ENCODE peak calls at places on chromosomes 11 and 22, in eight cellular contexts. One of them, this sample, is unnamed.

GRCh38 chr11:69920500-69921428 is 101.5 kb upstream of the FGF3 start:
- DNase-seq in heart right ventricle: no peak
- DNase-seq in esophagus squamous epithelium: no peak
- DNase-seq in brain microvascular endothelial cell: no peak
- DNase-seq in dorsolateral prefrontal cortex: peak
- DNase-seq in kidney: peak
- DNase-seq in body of pancreas: no peak
- DNase-seq in Peyer's patch: no peak
- DNase-seq in this sample: no peak

GRCh38 chr22:49964493-49965290 is 4.1 kb downstream of the PIM3 start:
- DNase-seq in heart right ventricle: peak
- DNase-seq in esophagus squamous epithelium: no peak
- DNase-seq in brain microvascular endothelial cell: no peak
- DNase-seq in dorsolateral prefrontal cortex: peak
- DNase-seq in kidney: peak
- DNase-seq in body of pancreas: peak
- DNase-seq in Peyer's patch: no peak
- DNase-seq in this sample: no peak

GRCh38 chr22:30822216-30823014 is 127.7 kb downstream of the OSBP2 start:
- DNase-seq in heart right ventricle: no peak
- DNase-seq in esophagus squamous epithelium: no peak
- DNase-seq in brain microvascular endothelial cell: no peak
- DNase-seq in dorsolateral prefrontal cortex: no peak
- DNase-seq in kidney: no peak
- DNase-seq in body of pancreas: no peak
- DNase-seq in Peyer's patch: no peak
- DNase-seq in this sample: no peak

GRCh38 chr11:70854891-70855556 is 397.4 kb downstream of the SHANK2 start:
- DNase-seq in heart right ventricle: no peak
- DNase-seq in esophagus squamous epithelium: no peak
- DNase-seq in brain microvascular endothelial cell: no peak
- DNase-seq in dorsolateral prefrontal cortex: no peak
- DNase-seq in kidney: no peak
- DNase-seq in body of pancreas: peak
- DNase-seq in Peyer's patch: no peak
- DNase-seq in this sample: no peak

GRCh38 chr11:90251599-90251998 is 28.8 kb upstream of the CHORDC1 start:
- DNase-seq in heart right ventricle: no peak
- DNase-seq in esophagus squamous epithelium: no peak
- DNase-seq in brain microvascular endothelial cell: no peak
- DNase-seq in dorsolateral prefrontal cortex: no peak
- DNase-seq in kidney: no peak
- DNase-seq in body of pancreas: no peak
- DNase-seq in Peyer's patch: no peak
- DNase-seq in this sample: no peak

GRCh38 chr22:50009765-50010675 is 2.5 kb downstream of the IL17REL start:
- DNase-seq in heart right ventricle: no peak
- DNase-seq in esophagus squamous epithelium: no peak
- DNase-seq in brain microvascular endothelial cell: no peak
- DNase-seq in dorsolateral prefrontal cortex: peak
- DNase-seq in kidney: peak
- DNase-seq in body of pancreas: no peak
- DNase-seq in Peyer's patch: no peak
- DNase-seq in this sample: no peak

GRCh38 chr11:83662494-83662893 is 376.3 kb upstream of the CCDC90B start:
- DNase-seq in heart right ventricle: no peak
- DNase-seq in esophagus squamous epithelium: no peak
- DNase-seq in brain microvascular endothelial cell: no peak
- DNase-seq in dorsolateral prefrontal cortex: no peak
- DNase-seq in kidney: no peak
- DNase-seq in body of pancreas: no peak
- DNase-seq in Peyer's patch: no peak
- DNase-seq in this sample: no peak

GRCh38 chr11:33377100-33377851 is 120.1 kb downstream of the HIPK3 start:
- DNase-seq in heart right ventricle: no peak
- DNase-seq in esophagus squamous epithelium: no peak
- DNase-seq in brain microvascular endothelial cell: no peak
- DNase-seq in dorsolateral prefrontal cortex: no peak
- DNase-seq in kidney: no peak
- DNase-seq in body of pancreas: no peak
- DNase-seq in Peyer's patch: no peak
- DNase-seq in this sample: no peak

GRCh38 chr11:28919194-28919593 is 811.0 kb downstream of the METTL15 start:
- DNase-seq in heart right ventricle: no peak
- DNase-seq in esophagus squamous epithelium: no peak
- DNase-seq in brain microvascular endothelial cell: no peak
- DNase-seq in dorsolateral prefrontal cortex: no peak
- DNase-seq in kidney: no peak
- DNase-seq in body of pancreas: no peak
- DNase-seq in Peyer's patch: no peak
- DNase-seq in this sample: no peak

GRCh38 chr22:42758929-42759629 is 38.4 kb upstream of the A4GALT start:
- DNase-seq in heart right ventricle: no peak
- DNase-seq in esophagus squamous epithelium: no peak
- DNase-seq in brain microvascular endothelial cell: peak
- DNase-seq in dorsolateral prefrontal cortex: no peak
- DNase-seq in kidney: no peak
- DNase-seq in body of pancreas: no peak
- DNase-seq in Peyer's patch: no peak
- DNase-seq in this sample: no peak

GRCh38 chr11:70942593-70942992 is 309.8 kb downstream of the SHANK2 start:
- DNase-seq in heart right ventricle: no peak
- DNase-seq in esophagus squamous epithelium: no peak
- DNase-seq in brain microvascular endothelial cell: no peak
- DNase-seq in dorsolateral prefrontal cortex: no peak
- DNase-seq in kidney: no peak
- DNase-seq in body of pancreas: no peak
- DNase-seq in Peyer's patch: no peak
- DNase-seq in this sample: no peak

GRCh38 chr11:45078236-45079074 is 68.0 kb upstream of the PRDM11 start:
- DNase-seq in heart right ventricle: peak
- DNase-seq in esophagus squamous epithelium: no peak
- DNase-seq in brain microvascular endothelial cell: no peak
- DNase-seq in dorsolateral prefrontal cortex: peak
- DNase-seq in kidney: peak
- DNase-seq in body of pancreas: no peak
- DNase-seq in Peyer's patch: no peak
- DNase-seq in this sample: no peak
- H3K27ac ChIP-seq in heart right ventricle: no peak
- H3K27ac ChIP-seq in esophagus squamous epithelium: no peak
- H3K27ac ChIP-seq in brain microvascular endothelial cell: no peak
- H3K27ac ChIP-seq in dorsolateral prefrontal cortex: no peak
- H3K27ac ChIP-seq in kidney: no peak
- H3K27ac ChIP-seq in body of pancreas: no peak
- H3K27ac ChIP-seq in Peyer's patch: no peak
- H3K27ac ChIP-seq in this sample: no peak

GRCh38 chr22:23075525-23076216 is 5.4 kb downstream of the GNAZ start:
- DNase-seq in heart right ventricle: no peak
- DNase-seq in esophagus squamous epithelium: no peak
- DNase-seq in brain microvascular endothelial cell: no peak
- DNase-seq in dorsolateral prefrontal cortex: no peak
- DNase-seq in kidney: peak
- DNase-seq in body of pancreas: no peak
- DNase-seq in Peyer's patch: no peak
- DNase-seq in this sample: no peak
- H3K27ac ChIP-seq in heart right ventricle: no peak
- H3K27ac ChIP-seq in esophagus squamous epithelium: no peak
- H3K27ac ChIP-seq in brain microvascular endothelial cell: no peak
- H3K27ac ChIP-seq in dorsolateral prefrontal cortex: no peak
- H3K27ac ChIP-seq in kidney: no peak
- H3K27ac ChIP-seq in body of pancreas: no peak
- H3K27ac ChIP-seq in Peyer's patch: no peak
- H3K27ac ChIP-seq in this sample: peak

GRCh38 chr11:46693597-46694012 is 6.8 kb downstream of the ARHGAP1 start:
- DNase-seq in heart right ventricle: no peak
- DNase-seq in esophagus squamous epithelium: no peak
- DNase-seq in brain microvascular endothelial cell: no peak
- DNase-seq in dorsolateral prefrontal cortex: no peak
- DNase-seq in kidney: no peak
- DNase-seq in body of pancreas: no peak
- DNase-seq in Peyer's patch: no peak
- DNase-seq in this sample: no peak
- H3K27ac ChIP-seq in heart right ventricle: peak
- H3K27ac ChIP-seq in esophagus squamous epithelium: peak
- H3K27ac ChIP-seq in brain microvascular endothelial cell: peak
- H3K27ac ChIP-seq in dorsolateral prefrontal cortex: peak
- H3K27ac ChIP-seq in kidney: peak
- H3K27ac ChIP-seq in body of pancreas: no peak
- H3K27ac ChIP-seq in Peyer's patch: no peak
- H3K27ac ChIP-seq in this sample: peak

GRCh38 chr11:44248109-44248508 is 61.8 kb downstream of the ALX4 start:
- DNase-seq in heart right ventricle: no peak
- DNase-seq in esophagus squamous epithelium: no peak
- DNase-seq in brain microvascular endothelial cell: no peak
- DNase-seq in dorsolateral prefrontal cortex: no peak
- DNase-seq in kidney: no peak
- DNase-seq in body of pancreas: no peak
- DNase-seq in Peyer's patch: no peak
- DNase-seq in this sample: no peak

GRCh38 chr11:44247508-44247907 is 62.4 kb downstream of the ALX4 start:
- DNase-seq in heart right ventricle: no peak
- DNase-seq in esophagus squamous epithelium: no peak
- DNase-seq in brain microvascular endothelial cell: no peak
- DNase-seq in dorsolateral prefrontal cortex: no peak
- DNase-seq in kidney: no peak
- DNase-seq in body of pancreas: no peak
- DNase-seq in Peyer's patch: no peak
- DNase-seq in this sample: no peak

GRCh38 chr11:44244649-44245308 is 65.2 kb downstream of the ALX4 start:
- DNase-seq in heart right ventricle: no peak
- DNase-seq in esophagus squamous epithelium: no peak
- DNase-seq in brain microvascular endothelial cell: peak
- DNase-seq in dorsolateral prefrontal cortex: no peak
- DNase-seq in kidney: no peak
- DNase-seq in body of pancreas: no peak
- DNase-seq in Peyer's patch: no peak
- DNase-seq in this sample: no peak

GRCh38 chr11:44243633-44244343 is 66.2 kb downstream of the ALX4 start:
- DNase-seq in heart right ventricle: no peak
- DNase-seq in esophagus squamous epithelium: no peak
- DNase-seq in brain microvascular endothelial cell: peak
- DNase-seq in dorsolateral prefrontal cortex: no peak
- DNase-seq in kidney: no peak
- DNase-seq in body of pancreas: peak
- DNase-seq in Peyer's patch: no peak
- DNase-seq in this sample: no peak

DNA sequence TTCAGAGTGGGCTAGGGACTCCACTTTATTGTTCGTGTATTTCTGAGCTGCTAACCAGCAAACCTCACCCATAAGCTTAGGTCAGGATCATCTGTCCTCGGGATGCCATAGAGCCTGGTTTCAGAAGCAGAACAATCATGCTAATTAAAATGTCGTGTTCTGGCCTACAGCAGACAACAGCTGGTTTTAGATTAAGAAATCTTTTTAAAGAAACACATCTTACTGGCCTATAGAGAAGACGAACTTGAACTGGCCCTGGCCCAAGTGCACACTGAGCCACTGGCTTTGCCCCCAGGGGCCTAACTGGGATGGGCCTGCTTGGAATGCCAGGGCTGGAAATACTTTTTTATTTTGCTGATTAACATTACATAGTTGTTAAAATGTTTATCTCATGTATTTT is 63.2 kb downstream of the ALX4 start:
- DNase-seq in heart right ventricle: peak
- DNase-seq in esophagus squamous epithelium: no peak
- DNase-seq in brain microvascular endothelial cell: no peak
- DNase-seq in dorsolateral prefrontal cortex: no peak
- DNase-seq in kidney: no peak
- DNase-seq in body of pancreas: no peak
- DNase-seq in Peyer's patch: no peak
- DNase-seq in this sample: no peak
- H3K27ac ChIP-seq in heart right ventricle: no peak
- H3K27ac ChIP-seq in esophagus squamous epithelium: no peak
- H3K27ac ChIP-seq in brain microvascular endothelial cell: no peak
- H3K27ac ChIP-seq in dorsolateral prefrontal cortex: no peak
- H3K27ac ChIP-seq in kidney: no peak
- H3K27ac ChIP-seq in body of pancreas: no peak
- H3K27ac ChIP-seq in Peyer's patch: no peak
- H3K27ac ChIP-seq in this sample: no peak

DNA sequence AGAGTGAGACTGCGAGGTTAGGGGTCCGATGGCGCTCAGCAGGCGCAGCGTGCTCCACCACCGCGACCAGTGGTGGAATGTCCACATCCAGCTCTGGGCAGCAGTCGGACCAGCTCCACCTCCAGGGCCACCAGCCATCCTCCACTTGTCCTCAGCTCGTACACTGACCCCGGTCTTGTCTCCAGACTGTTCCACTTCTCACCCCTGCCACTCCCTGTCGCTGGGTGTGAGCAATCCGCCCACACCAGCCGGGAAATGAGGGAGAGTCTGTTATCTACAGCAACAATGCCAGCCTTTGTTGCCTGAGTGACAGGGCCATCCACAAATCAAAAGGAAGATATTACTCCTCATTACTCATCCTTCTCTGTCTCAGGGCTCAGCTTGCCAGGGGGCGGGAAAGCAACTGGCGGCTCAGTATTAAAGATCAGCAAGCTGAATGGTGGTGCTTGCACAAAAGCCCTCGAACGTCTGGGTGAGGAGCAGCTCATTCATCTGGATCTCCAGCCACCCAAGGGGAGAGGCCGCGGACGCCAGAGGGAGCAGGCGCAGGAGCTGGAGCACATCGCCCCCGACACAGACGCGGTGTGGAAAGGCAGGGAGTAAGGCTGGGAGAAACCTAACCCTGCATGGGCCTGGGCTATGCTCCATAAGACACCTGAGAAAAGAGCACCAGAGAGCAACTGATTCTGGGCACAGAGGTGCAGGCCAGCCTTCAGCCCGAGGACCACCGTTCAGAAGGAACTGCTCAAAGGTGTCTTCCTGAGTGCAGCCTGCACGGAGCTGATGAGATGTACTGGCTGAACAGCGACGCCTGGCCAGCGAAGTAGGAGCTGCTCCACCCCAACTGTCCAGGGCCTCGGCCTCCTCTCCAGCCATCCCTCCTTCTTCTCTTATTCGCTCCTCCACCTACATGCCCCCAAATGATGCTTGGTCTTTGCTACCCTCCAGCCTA is 21.9 kb downstream of the IGSF9B start:
- DNase-seq in heart right ventricle: peak
- DNase-seq in esophagus squamous epithelium: no peak
- DNase-seq in brain microvascular endothelial cell: peak
- DNase-seq in dorsolateral prefrontal cortex: peak
- DNase-seq in kidney: no peak
- DNase-seq in body of pancreas: no peak
- DNase-seq in Peyer's patch: no peak
- DNase-seq in this sample: peak
- H3K27ac ChIP-seq in heart right ventricle: peak
- H3K27ac ChIP-seq in esophagus squamous epithelium: no peak
- H3K27ac ChIP-seq in brain microvascular endothelial cell: no peak
- H3K27ac ChIP-seq in dorsolateral prefrontal cortex: no peak
- H3K27ac ChIP-seq in kidney: no peak
- H3K27ac ChIP-seq in body of pancreas: no peak
- H3K27ac ChIP-seq in Peyer's patch: no peak
- H3K27ac ChIP-seq in this sample: no peak

GRCh38 chr11:27696961-27697360 is 3.3 kb downstream of the BDNF start:
- DNase-seq in heart right ventricle: no peak
- DNase-seq in esophagus squamous epithelium: no peak
- DNase-seq in brain microvascular endothelial cell: no peak
- DNase-seq in dorsolateral prefrontal cortex: no peak
- DNase-seq in kidney: no peak
- DNase-seq in body of pancreas: no peak
- DNase-seq in Peyer's patch: no peak
- DNase-seq in this sample: no peak
- H3K27ac ChIP-seq in heart right ventricle: peak
- H3K27ac ChIP-seq in esophagus squamous epithelium: no peak
- H3K27ac ChIP-seq in brain microvascular endothelial cell: peak
- H3K27ac ChIP-seq in dorsolateral prefrontal cortex: no peak
- H3K27ac ChIP-seq in kidney: no peak
- H3K27ac ChIP-seq in body of pancreas: no peak
- H3K27ac ChIP-seq in Peyer's patch: no peak
- H3K27ac ChIP-seq in this sample: no peak